ENCODE peak calls at places on chromosomes 1 and 21, in five cellular contexts. M is spleen, K is prostate gland, S is stomach, Q is suprapubic skin. J is an unnamed sample.

GRCh38 chr21:34511787-34512451 is at the start of gene KCNE1:
- DNase-seq in M (peak; percentile 88), K (no peak), S (no peak), Q (no peak), J (peak; percentile 94)

GRCh38 chr1:14552246-14552970 is 46.1 kb upstream of the KAZN start:
- DNase-seq in M (no peak), K (no peak), S (no peak), Q (no peak), J (no peak)

GRCh38 chr21:21612446-21612845 is 614.2 kb downstream of the NCAM2 start:
- DNase-seq in M (no peak), K (no peak), S (no peak), Q (no peak), J (no peak)

GRCh38 chr1:29744684-29745490 is 508.6 kb downstream of the PTPRU start:
- DNase-seq in M (no peak), K (no peak), S (no peak), Q (no peak), J (no peak)

GRCh38 chr1:206463137-206463536 is 7.1 kb upstream of the IKBKE start:
- DNase-seq in M (peak; percentile 18), K (no peak), S (no peak), Q (no peak), J (no peak)

GRCh38 chr1:21468597-21468996 is 28.7 kb downstream of the NBPF3 start:
- DNase-seq in M (no peak), K (no peak), S (peak; percentile 33), Q (no peak), J (peak; percentile 47)

GRCh38 chr1:227131193-227131592 is 187.1 kb downstream of the CDC42BPA start:
- DNase-seq in M (no peak), K (no peak), S (no peak), Q (no peak), J (no peak)

GRCh38 chr1:109201123-109201703 is 12.5 kb upstream of the SARS1 start:
- DNase-seq in M (no peak), K (no peak), S (peak; percentile 34), Q (no peak), J (peak; percentile 35)

GRCh38 chr1:72283204-72284083 is 1.1 kb upstream of the NEGR1 start:
- DNase-seq in M (peak; percentile 87), K (peak; percentile 26), S (peak; percentile 52), Q (peak; percentile 83), J (peak; percentile 50)

GRCh38 chr21:42868196-42868595 is 11.1 kb downstream of the WDR4 start:
- DNase-seq in M (no peak), K (no peak), S (no peak), Q (no peak), J (no peak)

GRCh38 chr1:74505133-74505532 is 7.3 kb downstream of the LRRC53 start:
- DNase-seq in M (no peak), K (no peak), S (no peak), Q (no peak), J (no peak)

DNA sequence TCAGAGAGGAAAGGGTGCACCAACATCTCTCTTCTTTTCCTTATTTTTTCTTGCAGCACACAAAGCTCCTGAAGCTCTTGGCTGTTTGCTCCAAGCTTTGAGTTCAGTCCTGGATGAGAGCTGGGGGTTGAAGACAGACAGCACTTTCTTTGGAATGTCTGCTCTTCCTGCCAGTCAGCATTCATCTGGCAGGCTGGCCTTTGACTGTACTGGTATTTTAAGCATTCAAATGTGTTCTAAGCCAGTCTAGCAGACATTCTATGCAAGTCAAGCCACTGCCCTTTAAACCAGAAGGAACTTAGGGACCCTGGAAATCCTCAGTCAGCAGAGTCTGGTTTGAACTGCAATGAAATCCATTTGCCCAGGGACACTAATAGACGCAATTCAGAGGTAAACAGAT is 45.0 kb downstream of the XCL1 start:
- DNase-seq in M (no peak), K (no peak), S (no peak), Q (no peak), J (no peak)
- TF ChIP-seq POLR2AphosphoS5 in M (no peak), K (no peak), S (no peak), Q (no peak), J (no peak)

GRCh38 chr1:64963466-64963865 is 2.9 kb downstream of the JAK1 start:
- DNase-seq in M (no peak), K (no peak), S (no peak), Q (no peak), J (no peak)
- H3K4me3 ChIP-seq in M (peak overlapping the region; percentile 91), K (no peak overlapping the region), S (no peak overlapping the region), Q (no peak overlapping the region), J (no peak overlapping the region)

GRCh38 chr1:41900611-41901444 is 17.9 kb downstream of the HIVEP3 start:
- DNase-seq in M (no peak), K (no peak), S (no peak), Q (no peak), J (no peak)

GRCh38 chr1:41902669-41903068 is 16.1 kb downstream of the HIVEP3 start:
- DNase-seq in M (no peak), K (no peak), S (no peak), Q (no peak), J (no peak)

GRCh38 chr1:41898191-41898713 is 20.5 kb downstream of the HIVEP3 start:
- DNase-seq in M (no peak), K (no peak), S (no peak), Q (no peak), J (no peak)

GRCh38 chr1:41902125-41902524 is 16.6 kb downstream of the HIVEP3 start:
- DNase-seq in M (no peak), K (no peak), S (no peak), Q (no peak), J (no peak)

GRCh38 chr1:41901551-41901950 is 17.2 kb downstream of the HIVEP3 start:
- DNase-seq in M (no peak), K (no peak), S (no peak), Q (no peak), J (no peak)
- H3K27ac ChIP-seq in M (peak overlapping the region; percentile 62), K (no peak overlapping the region), S (no peak overlapping the region), Q (no peak overlapping the region), J (no peak overlapping the region)

DNA sequence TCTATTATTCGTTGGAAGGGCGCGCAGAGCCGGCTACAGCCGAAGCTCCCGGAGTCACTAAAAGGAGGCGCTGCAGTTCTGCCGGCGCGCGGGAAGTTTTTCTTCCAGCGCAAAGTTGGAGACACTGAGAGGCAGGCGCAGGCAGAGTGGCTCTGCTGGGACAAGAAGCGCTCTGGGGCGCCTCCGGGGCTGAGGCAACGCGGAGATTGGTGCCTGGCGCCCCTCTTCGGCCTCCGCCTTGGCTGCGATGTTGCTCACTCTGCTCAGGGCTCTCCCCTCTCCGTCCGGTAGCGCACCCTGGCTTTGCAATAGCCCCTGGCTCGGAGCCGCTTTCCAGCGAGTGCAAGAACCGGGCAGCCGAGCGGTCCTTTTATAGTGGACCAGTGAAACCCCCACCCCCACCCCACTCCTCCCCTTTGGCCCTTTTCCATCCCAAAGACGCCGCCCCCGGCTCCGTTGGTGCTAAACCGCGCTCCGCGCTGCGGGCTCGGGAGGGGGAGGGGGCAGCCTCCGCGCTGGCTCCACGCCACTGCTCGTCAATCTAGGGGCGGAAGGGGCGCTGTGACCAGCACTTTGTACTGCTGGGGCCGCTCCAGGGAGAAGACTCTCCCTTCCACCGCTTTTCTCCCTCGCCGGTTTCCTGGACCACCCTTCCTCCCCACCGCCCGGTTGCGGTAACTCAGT is at the start of gene ADAMTS1:
- DNase-seq in M (peak; percentile 85), K (peak; percentile 68), S (peak; percentile 71), Q (peak; percentile 96), J (no peak)
- TF ChIP-seq POLR2AphosphoS5 in M (peak; percentile 97), K (peak; percentile 58), S (peak; percentile 96), Q (peak; percentile 85), J (peak; percentile 74)

GRCh38 chr1:65525297-65526048 is 105.0 kb downstream of the LEPR start:
- DNase-seq in M (peak; percentile 72), K (no peak), S (peak; percentile 30), Q (no peak), J (no peak)
- H3K4me3 ChIP-seq in M (peak overlapping the region; percentile 38), K (peak overlapping the region; percentile 30), S (peak overlapping the region; percentile 50), Q (peak overlapping the region; percentile 63), J (no peak overlapping the region)

DNA sequence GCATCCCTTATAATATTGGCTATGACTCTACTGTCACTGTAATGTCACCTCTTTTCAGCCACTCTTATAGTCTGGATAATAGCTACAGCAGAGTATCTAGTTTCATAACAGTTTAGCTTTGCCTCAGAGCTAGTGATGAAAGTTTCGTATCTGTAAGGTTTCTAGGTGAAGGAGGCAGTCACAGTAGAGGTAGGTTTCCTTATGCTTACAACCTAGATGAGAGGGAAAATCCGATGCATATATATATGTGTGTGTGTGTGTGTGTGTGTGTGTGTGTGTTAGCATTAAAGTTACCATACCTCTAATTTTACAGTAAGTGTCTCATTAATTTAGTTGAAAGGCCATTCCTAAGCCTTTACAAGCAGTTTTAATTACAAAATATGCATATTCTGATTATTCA is 2.2 kb upstream of the TOR1AIP2 start:
- DNase-seq in M (no peak), K (no peak), S (no peak), Q (no peak), J (no peak)
- H3K27ac ChIP-seq in M (no peak overlapping the region), K (no peak overlapping the region), S (peak overlapping the region; percentile 99), Q (no peak overlapping the region), J (no peak overlapping the region)

GRCh38 chr1:45621895-45622266 is 2.0 kb downstream of the CCDC17 start:
- DNase-seq in M (no peak), K (no peak), S (no peak), Q (no peak), J (no peak)

GRCh38 chr1:45621501-45621836 is 2.4 kb downstream of the CCDC17 start:
- DNase-seq in M (peak; percentile 76), K (no peak), S (no peak), Q (no peak), J (peak; percentile 39)

GRCh38 chr1:45622891-45623394 is 911 bp downstream of the CCDC17 start:
- DNase-seq in M (no peak), K (no peak), S (no peak), Q (no peak), J (no peak)

GRCh38 chr1:45622267-45622890 is 1.5 kb downstream of the CCDC17 start:
- DNase-seq in M (peak; percentile 75), K (no peak), S (no peak), Q (no peak), J (no peak)

DNA sequence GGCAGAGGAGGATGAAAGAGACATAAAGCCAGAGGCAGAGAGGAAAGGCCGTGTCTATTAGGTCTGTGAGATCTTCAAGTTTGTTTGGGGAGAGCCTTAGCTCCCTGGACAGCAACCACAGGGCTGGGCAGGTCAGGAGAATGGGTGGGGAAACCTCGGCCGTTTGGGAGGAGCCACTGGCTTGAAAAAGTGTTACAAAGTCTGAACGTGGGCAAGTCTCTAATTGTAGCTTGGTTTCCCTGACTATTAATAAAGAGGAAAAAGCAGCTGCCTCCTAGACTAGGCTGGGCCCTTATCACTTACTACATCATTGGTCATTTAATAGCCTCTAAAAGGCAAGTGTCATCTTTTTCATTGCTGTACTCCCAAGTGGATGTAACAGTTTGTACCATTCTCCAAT is at the start of gene CCDC17:
- DNase-seq in M (no peak), K (no peak), S (no peak), Q (no peak), J (no peak)
- TF ChIP-seq POLR2AphosphoS5 in M (no peak), K (no peak), S (no peak), Q (no peak), J (no peak)